ENCODE peak calls at places on chromosomes 16 and 17, in seven cellular contexts. I, T, G, Z, D, U and E are unnamed samples.

GRCh38 chr17:77382966-77383612 is 242.3 kb downstream of the SEC14L1 start:
- DNase-seq in I (peak), T (no peak), G (no peak), Z (no peak), D (no peak), U (peak), E (no peak)

GRCh38 chr16:4389051-4389955 is 17.7 kb downstream of the VASN start:
- DNase-seq in I (no peak), T (no peak), G (no peak), Z (no peak), D (no peak), U (no peak), E (no peak)

GRCh38 chr17:73467651-73468050 is 155.8 kb upstream of the CDC42EP4 start:
- DNase-seq in I (no peak), T (no peak), G (no peak), Z (no peak), D (no peak), U (no peak), E (no peak)

GRCh38 chr16:86680137-86680536 is 101.8 kb downstream of the FOXL1 start:
- DNase-seq in I (peak), T (no peak), G (no peak), Z (no peak), D (peak), U (peak), E (peak)

GRCh38 chr16:12584488-12585233 is 219.0 kb downstream of the CPPED1 start:
- DNase-seq in I (peak), T (no peak), G (no peak), Z (no peak), D (no peak), U (peak), E (no peak)

GRCh38 chr17:60747069-60747808 is 69.6 kb downstream of the BCAS3 start:
- DNase-seq in I (no peak), T (no peak), G (peak), Z (peak), D (no peak), U (no peak), E (no peak)

GRCh38 chr17:17900615-17901520 is 64.1 kb upstream of the SREBF1 start:
- DNase-seq in I (peak), T (peak), G (no peak), Z (no peak), D (peak), U (peak), E (peak)

GRCh38 chr16:10940501-10941079 is 1.7 kb downstream of the DEXI start:
- DNase-seq in I (no peak), T (no peak), G (no peak), Z (no peak), D (no peak), U (no peak), E (no peak)

GRCh38 chr16:49050607-49051006 is 231.0 kb downstream of the CBLN1 start:
- DNase-seq in I (peak), T (no peak), G (no peak), Z (no peak), D (no peak), U (peak), E (no peak)

GRCh38 chr16:57725077-57725953 is 10.3 kb upstream of the KATNB1 start:
- DNase-seq in I (no peak), T (no peak), G (no peak), Z (no peak), D (no peak), U (no peak), E (no peak)

GRCh38 chr17:8393470-8394231 is 4.0 kb downstream of the RNF222 start:
- DNase-seq in I (no peak), T (no peak), G (no peak), Z (no peak), D (no peak), U (no peak), E (no peak)

GRCh38 chr17:70217571-70217970 is 48.2 kb downstream of the KCNJ2 start:
- DNase-seq in I (no peak), T (no peak), G (no peak), Z (no peak), D (no peak), U (no peak), E (no peak)

GRCh38 chr16:19912445-19913305 is 28.0 kb upstream of the GPRC5B start:
- DNase-seq in I (peak), T (no peak), G (no peak), Z (no peak), D (peak), U (peak), E (no peak)

GRCh38 chr16:9645911-9646310 is 536.3 kb downstream of the GRIN2A start:
- DNase-seq in I (no peak), T (no peak), G (no peak), Z (no peak), D (no peak), U (no peak), E (no peak)

GRCh38 chr16:87063543-87063942 is 253.6 kb downstream of the C16orf95 start:
- DNase-seq in I (no peak), T (no peak), G (no peak), Z (no peak), D (no peak), U (no peak), E (no peak)

GRCh38 chr17:8965394-8966168 is at the start of gene PIK3R5:
- DNase-seq in I (no peak), T (no peak), G (peak), Z (peak), D (no peak), U (no peak), E (no peak)

GRCh38 chr17:35890774-35891155 is 10.6 kb upstream of the CCL5 start:
- DNase-seq in I (no peak), T (no peak), G (no peak), Z (peak), D (no peak), U (no peak), E (no peak)

GRCh38 chr17:78555741-78556401 is 21.3 kb downstream of the DNAH17 start:
- DNase-seq in I (no peak), T (no peak), G (no peak), Z (no peak), D (no peak), U (peak), E (no peak)

GRCh38 chr16:57392694-57393093 is 11.9 kb upstream of the CCL17 start:
- DNase-seq in I (no peak), T (no peak), G (no peak), Z (no peak), D (no peak), U (no peak), E (no peak)

GRCh38 chr16:30054451-30054850 is 11.1 kb upstream of the ALDOA start:
- DNase-seq in I (no peak), T (no peak), G (no peak), Z (no peak), D (no peak), U (no peak), E (no peak)

GRCh38 chr16:80526418-80527061 is 14.3 kb upstream of the DYNLRB2 start:
- DNase-seq in I (peak), T (peak), G (no peak), Z (peak), D (peak), U (peak), E (peak)

GRCh38 chr17:44672479-44673093 is 16.3 kb downstream of the MEIOC start:
- DNase-seq in I (peak), T (no peak), G (no peak), Z (peak), D (no peak), U (peak), E (no peak)

GRCh38 chr16:85169333-85170065 is 57.2 kb upstream of the CIBAR2 start:
- DNase-seq in I (peak), T (no peak), G (no peak), Z (peak), D (no peak), U (peak), E (no peak)

GRCh38 chr17:38705523-38705802 is 390 bp downstream of the MLLT6 start:
- DNase-seq in I (no peak), T (no peak), G (no peak), Z (no peak), D (no peak), U (no peak), E (no peak)

GRCh38 chr17:69812240-69812837 is 262.7 kb upstream of the KCNJ16 start:
- DNase-seq in I (no peak), T (no peak), G (no peak), Z (no peak), D (no peak), U (no peak), E (no peak)

GRCh38 chr16:66116163-66116792 is 250.2 kb upstream of the CDH5 start:
- DNase-seq in I (no peak), T (no peak), G (no peak), Z (no peak), D (peak), U (peak), E (no peak)

GRCh38 chr16:22099256-22099975 is 7.1 kb downstream of the VWA3A start:
- DNase-seq in I (no peak), T (no peak), G (no peak), Z (no peak), D (no peak), U (no peak), E (no peak)

GRCh38 chr17:57370583-57370982 is 114.3 kb downstream of the MSI2 start:
- DNase-seq in I (no peak), T (no peak), G (no peak), Z (no peak), D (no peak), U (no peak), E (no peak)

GRCh38 chr17:57370051-57370581 is 113.8 kb downstream of the MSI2 start:
- DNase-seq in I (peak), T (no peak), G (no peak), Z (peak), D (peak), U (peak), E (peak)

GRCh38 chr17:57366558-57367351 is 110.4 kb downstream of the MSI2 start:
- DNase-seq in I (peak), T (no peak), G (no peak), Z (no peak), D (no peak), U (no peak), E (no peak)

GRCh38 chr17:57369509-57369945 is 113.2 kb downstream of the MSI2 start:
- DNase-seq in I (peak), T (peak), G (no peak), Z (no peak), D (no peak), U (peak), E (no peak)

DNA sequence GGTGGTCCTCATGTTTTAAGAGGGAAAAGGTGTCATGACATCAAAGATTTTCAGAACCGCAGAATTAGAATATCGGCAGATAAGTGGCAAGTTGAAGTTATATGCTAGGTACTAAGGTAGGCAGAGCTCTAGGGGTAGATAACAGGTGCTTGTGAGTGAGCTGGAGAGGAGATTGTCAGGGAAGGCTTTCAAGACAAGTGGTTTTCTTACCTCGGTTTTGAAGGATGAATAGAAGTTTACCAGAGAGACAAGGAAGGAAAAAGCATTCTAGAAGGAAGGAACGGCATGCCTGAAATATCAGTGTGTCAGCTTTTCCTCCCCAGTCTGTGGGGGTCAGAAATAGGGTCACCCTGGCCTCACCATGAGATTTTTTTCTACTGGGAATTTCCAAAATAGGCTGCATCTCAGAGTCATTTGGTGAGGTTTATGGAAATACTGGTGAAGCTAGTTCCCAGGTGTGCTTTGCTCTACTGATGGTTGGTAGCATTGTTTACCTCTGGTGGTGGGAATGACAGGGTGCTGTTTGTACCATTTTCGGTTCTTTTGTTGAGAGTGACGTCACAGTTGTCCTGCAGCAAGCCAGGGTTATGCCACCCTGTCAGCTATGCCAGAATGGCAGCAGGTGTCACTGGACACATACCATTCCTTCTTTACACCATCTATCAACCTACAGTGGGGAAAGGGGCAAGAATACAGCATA is 112.5 kb downstream of the MSI2 start:
- DNase-seq in I (no peak), T (no peak), G (no peak), Z (no peak), D (no peak), U (no peak), E (no peak)
- TF ChIP-seq CTCF in I (no peak), T (no peak), G (no peak), Z (no peak), D (no peak), U (no peak), E (no peak)

GRCh38 chr16:67447508-67448076 is 16.7 kb downstream of the HSD11B2 start:
- DNase-seq in I (peak), T (no peak), G (no peak), Z (no peak), D (no peak), U (peak), E (no peak)
- TF ChIP-seq CTCF in I (peak), T (peak), G (peak), Z (peak), D (peak), U (peak), E (peak)

GRCh38 chr17:74961657-74962360 is 10.8 kb downstream of the HID1 start:
- DNase-seq in I (peak), T (peak), G (peak), Z (peak), D (peak), U (peak), E (peak)

GRCh38 chr17:74957935-74958549 is 14.5 kb downstream of the HID1 start:
- DNase-seq in I (peak), T (no peak), G (no peak), Z (peak), D (peak), U (peak), E (peak)

GRCh38 chr17:74962622-74963394 is 9.8 kb downstream of the HID1 start:
- DNase-seq in I (no peak), T (no peak), G (no peak), Z (no peak), D (no peak), U (no peak), E (no peak)

GRCh38 chr17:74959826-74960738 is 12.5 kb downstream of the HID1 start:
- DNase-seq in I (no peak), T (no peak), G (no peak), Z (no peak), D (no peak), U (peak), E (no peak)

DNA sequence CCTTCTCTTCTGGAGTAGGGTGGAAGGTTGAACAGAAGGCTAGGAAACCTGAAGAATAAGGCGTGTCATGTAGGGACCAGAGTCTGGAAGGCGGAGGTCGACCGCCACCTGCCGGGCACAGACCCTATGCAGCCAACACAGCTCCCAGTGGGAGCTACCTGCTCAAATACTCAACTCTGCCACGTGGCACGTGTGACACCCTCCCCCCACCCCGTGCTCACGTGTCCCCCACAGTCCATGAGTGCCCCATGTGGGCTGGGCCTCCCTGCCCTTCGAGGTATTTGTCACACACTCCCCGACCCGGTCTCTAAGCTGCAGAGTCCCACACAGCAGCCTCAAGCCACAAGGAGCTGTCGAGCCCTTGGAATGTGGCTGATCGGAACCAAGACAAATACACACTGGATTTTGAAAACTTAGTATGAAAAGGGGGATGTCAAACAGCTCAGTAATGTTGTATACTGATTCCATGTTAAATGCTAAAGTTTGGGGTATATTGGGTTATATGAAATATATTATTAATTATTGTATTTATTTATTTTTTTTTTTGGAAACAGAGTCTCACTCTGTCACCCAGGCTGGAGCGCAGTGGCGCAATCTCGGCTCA is 11.7 kb downstream of the HID1 start:
- DNase-seq in I (peak), T (no peak), G (peak), Z (peak), D (peak), U (peak), E (no peak)
- TF ChIP-seq CTCF in I (peak), T (peak), G (peak), Z (peak), D (peak), U (peak), E (peak)

DNA sequence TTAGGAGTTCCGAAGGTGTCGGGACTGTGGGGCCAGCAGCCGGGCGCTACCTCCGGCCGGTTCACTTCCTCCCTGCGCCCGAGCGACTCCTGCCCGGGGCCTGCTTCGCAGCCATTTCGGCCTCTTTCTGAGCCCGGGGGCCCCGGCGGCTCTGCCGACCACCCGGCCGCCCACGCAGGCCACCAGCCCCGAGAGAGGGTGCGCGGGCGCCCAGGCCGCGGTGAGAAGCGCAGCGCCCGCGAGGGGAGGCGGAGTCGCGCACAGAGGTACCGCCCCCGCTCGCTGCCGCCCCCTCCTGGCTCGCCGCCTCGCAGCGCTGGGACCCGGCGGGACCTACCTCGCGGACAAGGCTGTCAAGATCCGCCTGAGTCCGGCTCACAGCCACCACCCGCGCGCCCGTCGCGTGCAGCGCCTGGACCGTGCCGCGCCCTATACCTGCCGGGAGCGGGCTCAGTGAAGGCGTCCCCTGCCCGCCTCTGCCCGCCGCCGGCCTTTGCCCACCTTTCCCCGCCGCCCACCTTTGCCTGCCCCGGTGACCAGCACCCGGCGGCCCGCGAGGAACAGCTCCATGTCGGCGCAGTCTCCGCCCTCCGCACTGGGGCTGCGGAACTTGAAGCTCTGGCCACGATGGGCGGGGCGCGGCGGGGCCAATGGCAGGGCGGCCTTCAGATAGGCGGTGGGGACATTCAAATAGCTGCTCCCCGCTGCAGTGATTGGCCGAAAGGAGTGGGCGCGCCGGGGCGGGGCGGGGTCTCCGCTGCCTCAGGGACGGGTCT is at the start of gene DCXR:
- DNase-seq in I (peak), T (peak), G (peak), Z (peak), D (peak), U (peak), E (peak)
- TF ChIP-seq CTCF in I (peak), T (peak), G (peak), Z (peak), D (peak), U (peak), E (peak)

GRCh38 chr17:39866013-39866730 is 1.8 kb upstream of the ZPBP2 start:
- DNase-seq in I (no peak), T (no peak), G (no peak), Z (no peak), D (no peak), U (no peak), E (no peak)

GRCh38 chr17:39861235-39861634 is 2.9 kb downstream of the IKZF3 start:
- DNase-seq in I (no peak), T (no peak), G (no peak), Z (no peak), D (no peak), U (no peak), E (no peak)

GRCh38 chr17:39867084-39867890 is 715 bp upstream of the ZPBP2 start:
- DNase-seq in I (no peak), T (no peak), G (no peak), Z (no peak), D (no peak), U (no peak), E (no peak)

GRCh38 chr17:39863244-39863917 is 731 bp downstream of the IKZF3 start:
- DNase-seq in I (no peak), T (no peak), G (no peak), Z (no peak), D (no peak), U (no peak), E (no peak)

DNA sequence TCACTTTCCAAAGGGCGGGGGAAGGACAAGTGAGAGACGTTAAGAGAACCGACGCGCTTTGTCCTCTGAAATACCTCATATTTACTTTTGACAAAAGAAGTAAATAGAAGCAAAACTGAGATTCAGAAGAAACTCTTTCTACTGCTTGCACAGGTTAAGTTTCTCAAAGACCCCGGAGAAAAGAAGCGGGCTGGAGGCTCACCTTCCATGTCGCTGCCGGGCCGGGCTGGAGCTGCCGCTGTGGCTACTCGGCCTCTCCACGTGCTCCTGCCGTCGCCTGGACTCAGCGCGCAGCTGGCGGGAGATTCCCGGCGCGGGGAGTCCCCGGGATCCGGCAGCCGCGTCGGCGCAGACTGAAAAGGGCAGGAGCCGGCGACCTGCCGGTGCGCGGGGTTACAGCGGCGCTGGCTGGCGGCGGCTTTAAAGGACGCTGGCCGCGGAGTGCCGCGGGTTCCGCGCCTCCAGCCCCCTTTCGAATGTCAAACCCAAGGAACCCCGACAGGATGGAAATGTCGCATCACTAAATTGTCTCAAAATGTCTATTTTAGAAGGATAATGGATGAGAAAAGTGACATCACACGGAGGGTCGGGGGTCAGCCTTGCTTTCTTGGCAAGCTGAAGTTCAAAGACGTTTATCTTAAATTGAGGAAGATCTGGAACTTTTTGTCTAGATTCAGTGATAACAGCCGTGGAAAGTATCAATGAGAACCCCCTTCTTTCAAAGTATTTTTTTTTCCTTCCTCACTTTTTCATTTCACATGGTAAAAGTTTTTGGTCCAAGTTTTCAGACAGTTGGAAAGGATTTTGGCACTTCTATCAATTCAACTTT is at the start of gene IKZF3:
- DNase-seq in I (peak), T (no peak), G (peak), Z (peak), D (no peak), U (peak), E (no peak)
- TF ChIP-seq CTCF in I (no peak), T (no peak), G (peak), Z (peak), D (no peak), U (no peak), E (no peak)

GRCh38 chr17:21289902-21290571 is 5.5 kb downstream of the MAP2K3 start:
- DNase-seq in I (no peak), T (no peak), G (no peak), Z (no peak), D (no peak), U (peak), E (no peak)
- TF ChIP-seq CTCF in I (no peak), T (no peak), G (no peak), Z (no peak), D (no peak), U (no peak), E (no peak)